ENCODE peak calls at places on chromosomes 1 and 21, in nine cellular contexts. H, F, R, E, Y, O, W, B and A are unnamed samples.

GRCh38 chr1:216458807-216459206 is 35.6 kb upstream of the USH2A start:
- DNase-seq in H (no peak), F (no peak), R (no peak), E (no peak), Y (peak), O (no peak), W (peak), B (no peak), A (no peak)

GRCh38 chr1:231528175-231529029 is at the start of gene TSNAX:
- DNase-seq in H (peak), F (peak), R (peak), E (peak), Y (peak), O (peak), W (peak), B (peak), A (peak)

GRCh38 chr1:193262661-193263060 is 76.2 kb upstream of the B3GALT2 start:
- DNase-seq in H (no peak), F (no peak), R (no peak), E (no peak), Y (no peak), O (no peak), W (no peak), B (no peak), A (no peak)

GRCh38 chr1:50109647-50110075 is 941 bp downstream of the ELAVL4 start:
- DNase-seq in H (no peak), F (no peak), R (no peak), E (no peak), Y (peak), O (no peak), W (no peak), B (no peak), A (no peak)

GRCh38 chr1:171142451-171143121 is 42.5 kb upstream of the FMO2 start:
- DNase-seq in H (peak), F (peak), R (no peak), E (no peak), Y (peak), O (peak), W (peak), B (peak), A (no peak)

GRCh38 chr1:151775894-151776664 is 12.8 kb upstream of the MRPL9 start:
- DNase-seq in H (no peak), F (no peak), R (no peak), E (no peak), Y (no peak), O (no peak), W (no peak), B (no peak), A (no peak)

GRCh38 chr1:1627261-1627841 is 4.6 kb upstream of the MMP23B start:
- DNase-seq in H (peak), F (no peak), R (peak), E (no peak), Y (no peak), O (no peak), W (no peak), B (no peak), A (no peak)

GRCh38 chr1:224739303-224739996 is 123.3 kb downstream of the CNIH3 start:
- DNase-seq in H (no peak), F (no peak), R (peak), E (no peak), Y (no peak), O (no peak), W (no peak), B (no peak), A (no peak)

GRCh38 chr1:100736766-100737165 is 17.2 kb downstream of the VCAM1 start:
- DNase-seq in H (no peak), F (peak), R (no peak), E (no peak), Y (peak), O (peak), W (peak), B (no peak), A (no peak)

GRCh38 chr1:145688328-145688727 is 18.8 kb downstream of the PDZK1 start:
- DNase-seq in H (no peak), F (no peak), R (no peak), E (no peak), Y (no peak), O (no peak), W (no peak), B (no peak), A (no peak)

GRCh38 chr1:28516518-28516956 is 10.7 kb downstream of the RCC1 start:
- DNase-seq in H (no peak), F (no peak), R (no peak), E (no peak), Y (no peak), O (no peak), W (peak), B (no peak), A (no peak)

GRCh38 chr1:66575739-66576138 is 41.8 kb downstream of the SGIP1 start:
- DNase-seq in H (no peak), F (peak), R (no peak), E (no peak), Y (peak), O (peak), W (peak), B (peak), A (no peak)

GRCh38 chr1:206979379-206980043 is 9.3 kb upstream of the FCAMR start:
- DNase-seq in H (no peak), F (no peak), R (no peak), E (no peak), Y (peak), O (peak), W (peak), B (no peak), A (no peak)

GRCh38 chr1:156980551-156980950 is 60.1 kb downstream of the LRRC71 start:
- DNase-seq in H (no peak), F (no peak), R (no peak), E (no peak), Y (no peak), O (no peak), W (no peak), B (no peak), A (no peak)

GRCh38 chr1:32798679-32799416 is 18.3 kb downstream of the YARS1 start:
- DNase-seq in H (no peak), F (no peak), R (no peak), E (peak), Y (peak), O (no peak), W (no peak), B (no peak), A (no peak)

GRCh38 chr1:190416239-190416638 is 61.4 kb downstream of the BRINP3 start:
- DNase-seq in H (no peak), F (no peak), R (no peak), E (no peak), Y (no peak), O (no peak), W (no peak), B (no peak), A (no peak)

GRCh38 chr1:180026556-180026955 is 71.9 kb downstream of the CEP350 start:
- DNase-seq in H (no peak), F (no peak), R (no peak), E (no peak), Y (peak), O (peak), W (peak), B (no peak), A (no peak)

GRCh38 chr1:33007190-33008050 is 29.3 kb downstream of the AK2 start:
- DNase-seq in H (peak), F (peak), R (no peak), E (no peak), Y (peak), O (peak), W (peak), B (peak), A (peak)

GRCh38 chr1:245858683-245859509 is 648.2 kb downstream of the SMYD3 start:
- DNase-seq in H (no peak), F (no peak), R (no peak), E (no peak), Y (peak), O (peak), W (peak), B (no peak), A (no peak)

DNA sequence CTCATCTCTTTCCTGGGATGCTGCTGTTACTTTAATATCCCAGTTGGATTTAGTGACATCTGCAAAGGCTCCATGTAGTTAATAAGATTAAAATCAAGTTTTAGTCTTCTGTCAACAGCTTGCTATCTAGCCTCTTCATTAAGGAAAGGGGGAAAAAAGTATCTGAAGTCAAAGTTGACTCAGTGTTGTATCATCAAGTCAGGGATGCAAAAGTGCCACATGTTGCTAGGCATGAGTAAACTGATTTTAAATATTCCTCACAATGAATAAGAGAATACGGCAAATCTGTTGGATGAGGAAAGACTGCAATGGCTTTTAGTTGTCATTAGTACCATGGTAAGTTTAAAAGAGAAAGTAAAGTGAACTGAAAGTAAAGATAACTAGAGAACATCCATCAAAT is 383.2 kb upstream of the ZRANB2 start:
- DNase-seq in H (no peak), F (no peak), R (no peak), E (no peak), Y (no peak), O (peak), W (peak), B (no peak), A (no peak)
- TF ChIP-seq CTCF in H (no peak), F (no peak), R (no peak), E (no peak), Y (no peak), O (no peak), W (no peak), B (no peak), A (no peak)

GRCh38 chr1:212700892-212701819 is 1.5 kb upstream of the BATF3 start:
- DNase-seq in H (peak), F (no peak), R (peak), E (no peak), Y (peak), O (peak), W (peak), B (peak), A (peak)
- TF ChIP-seq CTCF in H (no peak), F (peak), R (no peak), E (peak), Y (peak), O (peak), W (no peak), B (no peak), A (no peak)

DNA sequence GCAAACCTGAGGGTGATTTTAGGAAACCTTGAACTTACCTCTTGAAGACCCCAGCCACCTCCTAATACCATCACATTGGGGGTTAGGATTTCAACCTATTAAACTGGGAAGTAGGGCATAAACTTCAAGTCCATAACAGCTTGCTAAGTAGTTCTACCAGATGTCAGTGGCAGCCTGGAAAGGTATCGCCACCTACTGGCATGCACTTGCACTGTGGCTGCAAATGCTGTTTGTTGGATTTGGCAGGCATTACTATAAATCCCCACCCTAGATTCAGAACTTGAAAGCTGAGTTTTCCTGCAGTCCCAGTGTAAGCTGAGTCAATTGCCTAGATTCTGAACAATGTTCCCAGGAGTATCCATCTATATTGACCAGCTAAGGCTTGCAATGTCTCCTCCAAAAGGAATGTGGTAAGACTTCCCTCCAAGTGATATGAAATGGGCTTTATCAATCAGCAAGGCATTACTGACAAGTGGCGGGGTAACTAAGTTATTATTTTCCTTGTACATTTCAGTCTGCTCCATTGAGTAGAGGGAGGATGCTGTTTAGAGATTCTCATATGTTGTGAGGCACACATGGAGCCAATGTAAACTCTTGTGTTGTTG is 474.5 kb downstream of the PTPRC start:
- DNase-seq in H (peak), F (peak), R (no peak), E (peak), Y (peak), O (peak), W (peak), B (no peak), A (no peak)
- TF ChIP-seq CTCF in H (peak), F (peak), R (peak), E (peak), Y (peak), O (peak), W (peak), B (no peak), A (peak)

GRCh38 chr21:39037807-39038405 is 145.3 kb downstream of the PSMG1 start:
- DNase-seq in H (no peak), F (no peak), R (no peak), E (no peak), Y (peak), O (peak), W (peak), B (no peak), A (no peak)
- TF ChIP-seq CTCF in H (no peak), F (no peak), R (no peak), E (no peak), Y (peak), O (no peak), W (no peak), B (no peak), A (no peak)

DNA sequence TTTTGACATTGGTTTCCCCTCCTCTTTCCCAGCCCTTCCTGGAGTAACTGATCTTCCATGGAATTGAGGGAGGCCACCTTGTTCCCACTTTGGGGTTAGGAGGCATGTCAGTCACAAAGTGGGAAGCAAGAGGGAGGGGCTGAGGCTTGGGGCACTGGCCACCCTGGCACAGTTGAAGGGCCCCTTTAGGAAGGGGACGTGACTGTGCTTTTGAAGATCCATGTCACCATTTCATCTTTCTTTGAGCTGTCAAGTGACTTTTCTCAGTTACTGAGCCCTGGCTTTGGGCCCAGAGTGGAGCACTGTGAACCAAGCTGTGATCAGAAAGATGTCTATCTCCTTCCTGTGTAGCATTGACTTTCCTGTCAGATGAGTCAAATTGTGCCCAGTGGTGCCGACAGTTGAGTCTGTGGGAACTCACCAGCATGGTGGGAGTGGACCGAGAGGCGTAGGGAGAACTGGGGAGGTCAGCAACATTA is 38.5 kb upstream of the TDRD10 start:
- DNase-seq in H (peak), F (no peak), R (no peak), E (no peak), Y (peak), O (no peak), W (no peak), B (no peak), A (no peak)
- TF ChIP-seq CTCF in H (no peak), F (no peak), R (no peak), E (no peak), Y (no peak), O (no peak), W (no peak), B (no peak), A (no peak)

GRCh38 chr1:169105434-169106094 is 926 bp upstream of the ATP1B1 start:
- DNase-seq in H (peak), F (no peak), R (peak), E (peak), Y (no peak), O (no peak), W (no peak), B (peak), A (no peak)
- TF ChIP-seq CTCF in H (no peak), F (no peak), R (no peak), E (no peak), Y (no peak), O (no peak), W (no peak), B (no peak), A (no peak)

GRCh38 chr1:234114648-234115307 is 210.3 kb downstream of the SLC35F3 start:
- DNase-seq in H (peak), F (peak), R (no peak), E (peak), Y (peak), O (peak), W (peak), B (peak), A (peak)
- TF ChIP-seq CTCF in H (peak), F (peak), R (peak), E (peak), Y (peak), O (peak), W (peak), B (peak), A (peak)

GRCh38 chr1:210332233-210332632 is 3.5 kb downstream of the HHAT start:
- DNase-seq in H (no peak), F (no peak), R (no peak), E (no peak), Y (no peak), O (no peak), W (no peak), B (no peak), A (no peak)
- TF ChIP-seq CTCF in H (no peak), F (no peak), R (no peak), E (no peak), Y (no peak), O (no peak), W (no peak), B (no peak), A (no peak)

DNA sequence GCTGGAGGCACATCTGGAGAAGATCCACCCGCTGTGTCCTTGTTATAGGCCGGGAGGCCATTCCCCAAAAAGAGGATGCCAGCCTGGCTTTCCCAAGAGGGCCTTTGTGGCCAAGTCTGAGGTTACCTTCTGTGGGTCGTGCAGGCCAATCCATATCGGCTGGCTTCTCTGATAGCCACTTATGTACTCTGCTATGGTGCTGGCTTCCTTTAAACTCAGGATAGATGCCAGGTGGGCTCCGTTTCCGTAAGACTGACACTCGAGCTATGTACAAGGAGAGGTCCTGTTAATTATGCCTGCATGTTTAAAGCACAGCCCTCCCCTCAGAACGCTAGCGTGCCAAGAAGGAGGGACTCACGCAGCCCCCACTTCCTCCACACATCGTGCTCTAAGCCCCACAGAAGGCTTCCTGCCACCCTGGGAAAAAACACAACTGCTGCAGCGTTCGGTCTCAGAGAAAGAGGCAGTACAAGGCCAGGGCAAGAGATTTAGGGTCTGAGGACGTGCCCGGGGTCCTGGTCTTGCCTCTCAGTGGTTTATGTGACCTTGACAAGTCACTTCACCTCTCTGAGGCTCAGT is 11.6 kb downstream of the REG4 start:
- DNase-seq in H (no peak), F (no peak), R (no peak), E (no peak), Y (no peak), O (no peak), W (no peak), B (no peak), A (no peak)
- TF ChIP-seq CTCF in H (no peak), F (no peak), R (no peak), E (no peak), Y (no peak), O (no peak), W (no peak), B (no peak), A (no peak)

GRCh38 chr1:110308247-110308646 is 30.9 kb upstream of the RBM15 start:
- DNase-seq in H (no peak), F (no peak), R (no peak), E (no peak), Y (peak), O (peak), W (peak), B (no peak), A (no peak)

GRCh38 chr1:110307239-110307974 is 31.8 kb upstream of the RBM15 start:
- DNase-seq in H (no peak), F (no peak), R (no peak), E (no peak), Y (no peak), O (no peak), W (peak), B (no peak), A (no peak)

GRCh38 chr1:110309139-110309538 is 30.0 kb upstream of the RBM15 start:
- DNase-seq in H (no peak), F (no peak), R (no peak), E (no peak), Y (peak), O (peak), W (peak), B (no peak), A (no peak)

GRCh38 chr1:110310300-110310699 is 28.9 kb upstream of the RBM15 start:
- DNase-seq in H (no peak), F (no peak), R (no peak), E (no peak), Y (no peak), O (no peak), W (no peak), B (no peak), A (no peak)

DNA sequence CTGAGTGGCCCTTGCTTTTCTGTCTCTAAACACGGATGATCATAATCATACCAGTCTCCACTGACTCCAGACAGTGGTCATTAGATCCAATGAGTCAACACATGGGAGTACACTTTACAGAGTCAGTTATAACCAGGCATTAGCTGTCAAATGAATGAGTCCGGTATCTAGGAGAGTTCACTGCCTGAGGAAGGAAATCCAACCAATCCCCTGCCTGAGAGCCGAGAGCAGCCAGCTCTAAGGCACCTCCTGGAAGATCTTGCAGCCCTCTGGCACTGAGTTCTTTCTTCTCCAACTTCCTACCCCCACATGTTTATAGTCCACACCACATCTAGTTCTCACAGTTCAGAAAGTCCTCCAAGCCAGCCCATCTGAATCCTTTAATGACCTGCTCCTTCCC is 29.4 kb upstream of the RBM15 start:
- DNase-seq in H (no peak), F (no peak), R (no peak), E (no peak), Y (peak), O (peak), W (peak), B (no peak), A (no peak)
- TF ChIP-seq CTCF in H (no peak), F (peak), R (no peak), E (no peak), Y (peak), O (peak), W (no peak), B (no peak), A (no peak)